ENCODE peak calls at places on chromosomes 11 and 22, in four cellular contexts. Q, D, Z and Y are unnamed samples.

GRCh38 chr22:46025973-46026906 is 49.3 kb upstream of the WNT7B start:
- DNase-seq in Z (no peak), D (no peak), Q (no peak), Y (no peak)

GRCh38 chr11:116219171-116219635 is 553.6 kb downstream of the BUD13 start:
- DNase-seq in Z (no peak), Q (no peak), D (no peak), Y (no peak)

GRCh38 chr11:129374081-129374992 is 1.3 kb upstream of the BARX2 start:
- DNase-seq in D (no peak), Q (no peak), Z (no peak), Y (no peak)

GRCh38 chr22:47308886-47309285 is 546.4 kb downstream of the TBC1D22A start:
- DNase-seq in Q (no peak), Z (no peak), D (no peak), Y (no peak)

GRCh38 chr11:73321342-73322110 is 13.4 kb downstream of the ARHGEF17 start:
- DNase-seq in Z (no peak), D (no peak), Q (no peak), Y (no peak)

GRCh38 chr11:67581469-67581868 is 2.1 kb upstream of the GSTP1 start:
- DNase-seq in D (no peak), Z (peak; percentile 49), Q (no peak), Y (no peak)

GRCh38 chr11:130782361-130783221 is 133.7 kb downstream of the SNX19 start:
- DNase-seq in Z (no peak), D (no peak), Q (no peak), Y (no peak)

GRCh38 chr11:58788355-58789023 is 56.0 kb downstream of the GLYATL2 start:
- DNase-seq in D (peak; percentile 34), Z (peak; percentile 67), Q (peak; percentile 79), Y (peak; percentile 43)

DNA sequence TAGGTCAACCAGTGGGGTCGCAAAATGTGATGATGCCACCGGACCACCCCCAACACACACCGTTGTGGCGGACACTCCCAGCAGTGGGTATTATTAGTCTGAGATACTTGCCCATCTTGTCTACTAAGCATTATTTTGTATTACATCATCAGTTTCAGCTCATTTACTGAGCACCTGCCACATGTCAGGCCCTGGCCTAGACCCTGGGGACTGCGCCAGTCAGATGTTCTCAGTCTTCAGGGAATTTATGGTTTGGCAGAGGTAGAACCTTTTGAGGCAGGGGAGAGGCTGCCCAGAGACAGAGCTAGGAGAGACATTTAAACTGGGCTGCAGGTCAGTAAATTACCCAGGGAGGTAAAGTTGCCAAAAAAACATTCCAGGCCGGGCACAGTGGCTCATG is 43.1 kb upstream of the GCAT start:
- DNase-seq in D (no peak), Z (no peak), Q (no peak), Y (no peak)
- TF ChIP-seq TCF7L2 in D (no peak), Z (no peak), Q (no peak), Y (no peak)

GRCh38 chr22:37831472-37831871 is 8.3 kb downstream of the GALR3 start:
- DNase-seq in Q (no peak), Z (no peak), D (no peak), Y (no peak)
- H3K36me3 ChIP-seq in Q (peaks cover 52% of the 10 kb centered on the region), Z (peaks cover 50% of the 10 kb centered on the region), D (peaks cover 33% of the 10 kb centered on the region), Y (no peaks in the 10 kb centered on the region)

GRCh38 chr11:2576536-2576935 is 123.3 kb downstream of the KCNQ1OT1 start:
- DNase-seq in Z (no peak), Q (no peak), D (no peak), Y (no peak)

GRCh38 chr11:2577071-2578005 is 122.5 kb downstream of the KCNQ1OT1 start:
- DNase-seq in Q (no peak), Z (no peak), D (no peak), Y (no peak)

GRCh38 chr11:2575611-2576051 is 124.2 kb downstream of the KCNQ1OT1 start:
- DNase-seq in Z (no peak), D (no peak), Q (no peak), Y (no peak)

GRCh38 chr11:2574553-2575535 is 125.0 kb downstream of the KCNQ1OT1 start:
- DNase-seq in D (no peak), Q (peak; percentile 22), Z (no peak), Y (no peak)

GRCh38 chr11:2576116-2576515 is 123.7 kb downstream of the KCNQ1OT1 start:
- DNase-seq in Z (no peak), Q (no peak), D (no peak), Y (no peak)
- TF ChIP-seq TCF7L2 in Z (no peak), Q (no peak), D (no peak), Y (no peak)

GRCh38 chr22:29270475-29271271 is 2.6 kb downstream of the EWSR1 start:
- DNase-seq in Q (peak; percentile 53), Z (peak; percentile 69), D (no peak), Y (peak; percentile 12)

GRCh38 chr22:29277927-29278326 is 9.9 kb downstream of the EWSR1 start:
- DNase-seq in Z (no peak), Q (no peak), D (no peak), Y (no peak)

GRCh38 chr22:29275819-29276565 is 7.9 kb downstream of the EWSR1 start:
- DNase-seq in Q (no peak), D (no peak), Z (no peak), Y (no peak)

GRCh38 chr22:29272624-29273023 is 4.6 kb downstream of the EWSR1 start:
- DNase-seq in Z (no peak), D (no peak), Q (no peak), Y (no peak)

GRCh38 chr22:29275167-29275566 is 7.1 kb downstream of the EWSR1 start:
- DNase-seq in Q (no peak), Z (no peak), D (no peak), Y (no peak)
- H3K36me3 ChIP-seq in Q (peaks cover 100% of the 10 kb centered on the region), Z (peaks cover 76% of the 10 kb centered on the region), D (peaks cover 96% of the 10 kb centered on the region), Y (peaks cover 65% of the 10 kb centered on the region)

GRCh38 chr11:106077609-106078517 is at the start of gene AASDHPPT:
- DNase-seq in Z (peak; percentile 46), D (peak; percentile 12), Q (peak; percentile 54), Y (peak; percentile 20)
- TF ChIP-seq TCF7L2 in Z (no peak), D (no peak), Q (no peak), Y (no peak)

DNA sequence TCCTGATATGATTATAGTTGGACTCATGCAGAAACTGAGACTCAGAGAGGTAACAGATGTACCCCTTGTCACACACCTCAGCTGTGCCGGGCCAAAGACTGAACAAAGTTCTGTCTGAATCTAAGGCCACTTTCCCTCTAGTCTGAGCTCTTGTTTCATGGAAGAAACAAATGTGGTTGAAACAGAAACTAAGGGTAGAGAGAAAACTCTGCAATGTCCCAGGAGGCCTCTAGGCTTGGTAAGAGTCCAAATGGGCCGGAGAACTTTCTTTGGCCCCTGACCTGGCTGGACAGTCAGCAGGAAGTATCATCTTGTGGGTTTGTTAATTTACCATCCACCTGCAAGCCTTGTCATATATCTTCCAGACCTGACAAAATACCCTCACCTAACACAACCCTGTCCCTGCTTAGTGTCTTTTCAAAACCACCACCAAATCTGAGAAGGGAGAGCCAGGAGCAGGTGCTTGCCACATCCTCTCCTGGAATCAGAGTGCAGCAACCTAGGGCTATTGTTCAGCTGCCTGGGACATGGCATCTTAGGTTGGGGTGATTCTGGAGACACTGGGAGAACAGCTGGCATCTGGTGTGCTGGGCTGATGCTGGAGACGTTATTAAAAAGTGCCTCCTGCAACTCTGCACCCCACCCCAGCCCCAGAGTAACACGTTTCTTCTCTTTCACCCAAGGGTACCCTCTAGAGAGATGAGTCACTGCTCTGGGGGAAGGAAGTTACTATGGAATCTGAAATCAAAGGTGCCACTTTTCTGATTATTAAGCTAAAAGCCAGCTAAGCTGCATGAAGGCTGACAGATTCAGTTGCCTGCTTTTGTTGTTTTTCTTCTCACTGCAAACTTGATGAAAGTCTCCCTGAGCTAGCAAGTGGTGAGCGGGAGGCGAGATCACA is 126.3 kb upstream of the TIMP3 start:
- DNase-seq in D (no peak), Q (no peak), Z (no peak), Y (no peak)
- H3K36me3 ChIP-seq in D (no peaks in the 10 kb centered on the region), Q (no peaks in the 10 kb centered on the region), Z (no peaks in the 10 kb centered on the region), Y (no peaks in the 10 kb centered on the region)

DNA sequence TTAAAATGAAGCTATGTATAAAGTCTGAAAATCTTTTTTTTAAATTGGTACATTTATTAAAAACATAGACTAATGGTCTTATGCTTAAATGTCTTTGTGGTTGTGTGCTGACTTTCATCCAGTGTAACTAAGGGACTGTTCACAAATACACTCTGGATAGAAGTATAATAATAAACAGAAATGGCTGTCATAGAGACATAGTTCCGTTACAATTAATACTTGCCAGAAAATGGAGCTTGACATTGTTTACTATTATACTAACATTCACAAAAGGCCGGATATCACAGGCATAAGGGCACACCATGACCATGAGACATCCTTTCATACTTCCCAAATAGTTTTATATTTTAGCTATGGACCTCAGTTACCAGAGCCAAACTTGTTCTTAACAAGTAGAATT is 161.3 kb downstream of the DDX10 start:
- DNase-seq in Q (no peak), Z (no peak), D (no peak), Y (no peak)
- TF ChIP-seq TCF7L2 in Q (no peak), Z (no peak), D (no peak), Y (no peak)